ENCODE peak calls at places on chromosomes 1 and 21, in six cellular contexts. One of them, this sample, is unnamed.

GRCh38 chr1:111515291-111516007 is 12.0 kb upstream of the ADORA3 start:
- DNase-seq in H54: peak
- DNase-seq in NCI-H1105 treated with DMSO at 0.1 percent for 48 hours: peak
- DNase-seq in stimulated activated CD8-positive, alpha-beta memory T cell treated with anti-CD3 and anti-CD28 coated beads, Interleukin-15, amount 100 ng/mL, for 1 hour: no peak
- DNase-seq in NCI-H1092: no peak
- DNase-seq in activated CD4-positive, alpha-beta T cell treated with anti-CD3 and anti-CD28 coated beads, Interleukin-2, amount 50 U/mL, for 4 hours: no peak
- DNase-seq in this sample: peak

GRCh38 chr1:2121071-2121691 is 71.0 kb downstream of the PRKCZ start:
- DNase-seq in H54: no peak
- DNase-seq in NCI-H1105 treated with DMSO at 0.1 percent for 48 hours: no peak
- DNase-seq in stimulated activated CD8-positive, alpha-beta memory T cell treated with anti-CD3 and anti-CD28 coated beads, Interleukin-15, amount 100 ng/mL, for 1 hour: no peak
- DNase-seq in NCI-H1092: no peak
- DNase-seq in activated CD4-positive, alpha-beta T cell treated with anti-CD3 and anti-CD28 coated beads, Interleukin-2, amount 50 U/mL, for 4 hours: no peak
- DNase-seq in this sample: no peak

GRCh38 chr1:10204003-10204642 is 6.2 kb upstream of the KIF1B start:
- DNase-seq in H54: no peak
- DNase-seq in NCI-H1105 treated with DMSO at 0.1 percent for 48 hours: no peak
- DNase-seq in stimulated activated CD8-positive, alpha-beta memory T cell treated with anti-CD3 and anti-CD28 coated beads, Interleukin-15, amount 100 ng/mL, for 1 hour: no peak
- DNase-seq in NCI-H1092: no peak
- DNase-seq in activated CD4-positive, alpha-beta T cell treated with anti-CD3 and anti-CD28 coated beads, Interleukin-2, amount 50 U/mL, for 4 hours: no peak
- DNase-seq in this sample: no peak

GRCh38 chr1:221563476-221563921 is 178.4 kb downstream of the DUSP10 start:
- DNase-seq in H54: no peak
- DNase-seq in NCI-H1105 treated with DMSO at 0.1 percent for 48 hours: no peak
- DNase-seq in stimulated activated CD8-positive, alpha-beta memory T cell treated with anti-CD3 and anti-CD28 coated beads, Interleukin-15, amount 100 ng/mL, for 1 hour: no peak
- DNase-seq in NCI-H1092: no peak
- DNase-seq in activated CD4-positive, alpha-beta T cell treated with anti-CD3 and anti-CD28 coated beads, Interleukin-2, amount 50 U/mL, for 4 hours: no peak
- DNase-seq in this sample: no peak

GRCh38 chr1:11730429-11730861 is 5.5 kb upstream of the AGTRAP start:
- DNase-seq in H54: peak
- DNase-seq in NCI-H1105 treated with DMSO at 0.1 percent for 48 hours: no peak
- DNase-seq in stimulated activated CD8-positive, alpha-beta memory T cell treated with anti-CD3 and anti-CD28 coated beads, Interleukin-15, amount 100 ng/mL, for 1 hour: no peak
- DNase-seq in NCI-H1092: no peak
- DNase-seq in activated CD4-positive, alpha-beta T cell treated with anti-CD3 and anti-CD28 coated beads, Interleukin-2, amount 50 U/mL, for 4 hours: no peak
- DNase-seq in this sample: peak

GRCh38 chr1:154941332-154941995 is 4.9 kb upstream of the PMVK start:
- DNase-seq in H54: no peak
- DNase-seq in NCI-H1105 treated with DMSO at 0.1 percent for 48 hours: no peak
- DNase-seq in stimulated activated CD8-positive, alpha-beta memory T cell treated with anti-CD3 and anti-CD28 coated beads, Interleukin-15, amount 100 ng/mL, for 1 hour: no peak
- DNase-seq in NCI-H1092: no peak
- DNase-seq in activated CD4-positive, alpha-beta T cell treated with anti-CD3 and anti-CD28 coated beads, Interleukin-2, amount 50 U/mL, for 4 hours: no peak
- DNase-seq in this sample: no peak

GRCh38 chr1:30274937-30275621 is 448.3 kb downstream of the MATN1 start:
- DNase-seq in H54: no peak
- DNase-seq in NCI-H1105 treated with DMSO at 0.1 percent for 48 hours: no peak
- DNase-seq in stimulated activated CD8-positive, alpha-beta memory T cell treated with anti-CD3 and anti-CD28 coated beads, Interleukin-15, amount 100 ng/mL, for 1 hour: no peak
- DNase-seq in NCI-H1092: no peak
- DNase-seq in activated CD4-positive, alpha-beta T cell treated with anti-CD3 and anti-CD28 coated beads, Interleukin-2, amount 50 U/mL, for 4 hours: no peak
- DNase-seq in this sample: no peak

GRCh38 chr1:202586018-202586821 is 124.0 kb downstream of the SYT2 start:
- DNase-seq in H54: no peak
- DNase-seq in NCI-H1105 treated with DMSO at 0.1 percent for 48 hours: peak
- DNase-seq in stimulated activated CD8-positive, alpha-beta memory T cell treated with anti-CD3 and anti-CD28 coated beads, Interleukin-15, amount 100 ng/mL, for 1 hour: no peak
- DNase-seq in NCI-H1092: no peak
- DNase-seq in activated CD4-positive, alpha-beta T cell treated with anti-CD3 and anti-CD28 coated beads, Interleukin-2, amount 50 U/mL, for 4 hours: no peak
- DNase-seq in this sample: no peak

GRCh38 chr21:21807598-21807903 is 809.3 kb downstream of the NCAM2 start:
- DNase-seq in H54: no peak
- DNase-seq in NCI-H1105 treated with DMSO at 0.1 percent for 48 hours: peak
- DNase-seq in stimulated activated CD8-positive, alpha-beta memory T cell treated with anti-CD3 and anti-CD28 coated beads, Interleukin-15, amount 100 ng/mL, for 1 hour: no peak
- DNase-seq in NCI-H1092: no peak
- DNase-seq in activated CD4-positive, alpha-beta T cell treated with anti-CD3 and anti-CD28 coated beads, Interleukin-2, amount 50 U/mL, for 4 hours: no peak
- DNase-seq in this sample: no peak

GRCh38 chr1:1853593-1854257 is 37.2 kb downstream of the GNB1 start:
- DNase-seq in H54: no peak
- DNase-seq in NCI-H1105 treated with DMSO at 0.1 percent for 48 hours: no peak
- DNase-seq in stimulated activated CD8-positive, alpha-beta memory T cell treated with anti-CD3 and anti-CD28 coated beads, Interleukin-15, amount 100 ng/mL, for 1 hour: no peak
- DNase-seq in NCI-H1092: no peak
- DNase-seq in activated CD4-positive, alpha-beta T cell treated with anti-CD3 and anti-CD28 coated beads, Interleukin-2, amount 50 U/mL, for 4 hours: no peak
- DNase-seq in this sample: no peak

GRCh38 chr1:168945870-168946269 is 160.6 kb upstream of the ATP1B1 start:
- DNase-seq in H54: no peak
- DNase-seq in NCI-H1105 treated with DMSO at 0.1 percent for 48 hours: no peak
- DNase-seq in stimulated activated CD8-positive, alpha-beta memory T cell treated with anti-CD3 and anti-CD28 coated beads, Interleukin-15, amount 100 ng/mL, for 1 hour: no peak
- DNase-seq in NCI-H1092: no peak
- DNase-seq in activated CD4-positive, alpha-beta T cell treated with anti-CD3 and anti-CD28 coated beads, Interleukin-2, amount 50 U/mL, for 4 hours: no peak
- DNase-seq in this sample: peak

GRCh38 chr1:12383786-12384185 is 154.0 kb downstream of the VPS13D start:
- DNase-seq in H54: no peak
- DNase-seq in NCI-H1105 treated with DMSO at 0.1 percent for 48 hours: no peak
- DNase-seq in stimulated activated CD8-positive, alpha-beta memory T cell treated with anti-CD3 and anti-CD28 coated beads, Interleukin-15, amount 100 ng/mL, for 1 hour: no peak
- DNase-seq in NCI-H1092: no peak
- DNase-seq in activated CD4-positive, alpha-beta T cell treated with anti-CD3 and anti-CD28 coated beads, Interleukin-2, amount 50 U/mL, for 4 hours: no peak
- DNase-seq in this sample: no peak

GRCh38 chr1:2194319-2194897 is at the start of gene FAAP20:
- DNase-seq in H54: peak
- DNase-seq in NCI-H1105 treated with DMSO at 0.1 percent for 48 hours: peak
- DNase-seq in stimulated activated CD8-positive, alpha-beta memory T cell treated with anti-CD3 and anti-CD28 coated beads, Interleukin-15, amount 100 ng/mL, for 1 hour: no peak
- DNase-seq in NCI-H1092: peak
- DNase-seq in activated CD4-positive, alpha-beta T cell treated with anti-CD3 and anti-CD28 coated beads, Interleukin-2, amount 50 U/mL, for 4 hours: no peak
- DNase-seq in this sample: peak

GRCh38 chr1:174158767-174159252 is 510 bp upstream of the RABGAP1L start:
- DNase-seq in H54: no peak
- DNase-seq in NCI-H1105 treated with DMSO at 0.1 percent for 48 hours: no peak
- DNase-seq in stimulated activated CD8-positive, alpha-beta memory T cell treated with anti-CD3 and anti-CD28 coated beads, Interleukin-15, amount 100 ng/mL, for 1 hour: no peak
- DNase-seq in NCI-H1092: no peak
- DNase-seq in activated CD4-positive, alpha-beta T cell treated with anti-CD3 and anti-CD28 coated beads, Interleukin-2, amount 50 U/mL, for 4 hours: no peak
- DNase-seq in this sample: no peak

GRCh38 chr1:217770895-217771294 is 139.8 kb downstream of the SPATA17 start:
- DNase-seq in H54: no peak
- DNase-seq in NCI-H1105 treated with DMSO at 0.1 percent for 48 hours: no peak
- DNase-seq in stimulated activated CD8-positive, alpha-beta memory T cell treated with anti-CD3 and anti-CD28 coated beads, Interleukin-15, amount 100 ng/mL, for 1 hour: no peak
- DNase-seq in NCI-H1092: no peak
- DNase-seq in activated CD4-positive, alpha-beta T cell treated with anti-CD3 and anti-CD28 coated beads, Interleukin-2, amount 50 U/mL, for 4 hours: no peak
- DNase-seq in this sample: no peak

GRCh38 chr1:143691400-143691891 is 280.3 kb downstream of the FAM72C start:
- DNase-seq in H54: peak
- DNase-seq in NCI-H1105 treated with DMSO at 0.1 percent for 48 hours: no peak
- DNase-seq in stimulated activated CD8-positive, alpha-beta memory T cell treated with anti-CD3 and anti-CD28 coated beads, Interleukin-15, amount 100 ng/mL, for 1 hour: no peak
- DNase-seq in NCI-H1092: no peak
- DNase-seq in activated CD4-positive, alpha-beta T cell treated with anti-CD3 and anti-CD28 coated beads, Interleukin-2, amount 50 U/mL, for 4 hours: no peak
- DNase-seq in this sample: no peak

GRCh38 chr1:167934407-167935251 is 1.9 kb upstream of the DCAF6 start:
- DNase-seq in H54: no peak
- DNase-seq in NCI-H1105 treated with DMSO at 0.1 percent for 48 hours: peak
- DNase-seq in stimulated activated CD8-positive, alpha-beta memory T cell treated with anti-CD3 and anti-CD28 coated beads, Interleukin-15, amount 100 ng/mL, for 1 hour: no peak
- DNase-seq in NCI-H1092: no peak
- DNase-seq in activated CD4-positive, alpha-beta T cell treated with anti-CD3 and anti-CD28 coated beads, Interleukin-2, amount 50 U/mL, for 4 hours: no peak
- DNase-seq in this sample: no peak

GRCh38 chr1:19312782-19313635 is 883 bp downstream of the SLC66A1 start:
- DNase-seq in H54: no peak
- DNase-seq in NCI-H1105 treated with DMSO at 0.1 percent for 48 hours: peak
- DNase-seq in stimulated activated CD8-positive, alpha-beta memory T cell treated with anti-CD3 and anti-CD28 coated beads, Interleukin-15, amount 100 ng/mL, for 1 hour: no peak
- DNase-seq in NCI-H1092: peak
- DNase-seq in activated CD4-positive, alpha-beta T cell treated with anti-CD3 and anti-CD28 coated beads, Interleukin-2, amount 50 U/mL, for 4 hours: peak
- DNase-seq in this sample: no peak

GRCh38 chr1:109210058-109210457 is 3.7 kb upstream of the SARS1 start:
- DNase-seq in H54: no peak
- DNase-seq in NCI-H1105 treated with DMSO at 0.1 percent for 48 hours: no peak
- DNase-seq in stimulated activated CD8-positive, alpha-beta memory T cell treated with anti-CD3 and anti-CD28 coated beads, Interleukin-15, amount 100 ng/mL, for 1 hour: no peak
- DNase-seq in NCI-H1092: no peak
- DNase-seq in activated CD4-positive, alpha-beta T cell treated with anti-CD3 and anti-CD28 coated beads, Interleukin-2, amount 50 U/mL, for 4 hours: no peak
- DNase-seq in this sample: no peak

GRCh38 chr1:49622877-49623276 is 400.9 kb downstream of the AGBL4 start:
- DNase-seq in H54: no peak
- DNase-seq in NCI-H1105 treated with DMSO at 0.1 percent for 48 hours: no peak
- DNase-seq in stimulated activated CD8-positive, alpha-beta memory T cell treated with anti-CD3 and anti-CD28 coated beads, Interleukin-15, amount 100 ng/mL, for 1 hour: no peak
- DNase-seq in NCI-H1092: no peak
- DNase-seq in activated CD4-positive, alpha-beta T cell treated with anti-CD3 and anti-CD28 coated beads, Interleukin-2, amount 50 U/mL, for 4 hours: no peak
- DNase-seq in this sample: no peak

GRCh38 chr1:93750946-93751345 is 69.3 kb upstream of the BCAR3 start:
- DNase-seq in H54: no peak
- DNase-seq in NCI-H1105 treated with DMSO at 0.1 percent for 48 hours: no peak
- DNase-seq in stimulated activated CD8-positive, alpha-beta memory T cell treated with anti-CD3 and anti-CD28 coated beads, Interleukin-15, amount 100 ng/mL, for 1 hour: no peak
- DNase-seq in NCI-H1092: no peak
- DNase-seq in activated CD4-positive, alpha-beta T cell treated with anti-CD3 and anti-CD28 coated beads, Interleukin-2, amount 50 U/mL, for 4 hours: no peak
- DNase-seq in this sample: no peak

GRCh38 chr1:44571712-44572571 is 102.3 kb downstream of the TMEM53 start:
- DNase-seq in H54: no peak
- DNase-seq in NCI-H1105 treated with DMSO at 0.1 percent for 48 hours: peak
- DNase-seq in stimulated activated CD8-positive, alpha-beta memory T cell treated with anti-CD3 and anti-CD28 coated beads, Interleukin-15, amount 100 ng/mL, for 1 hour: no peak
- DNase-seq in NCI-H1092: no peak
- DNase-seq in activated CD4-positive, alpha-beta T cell treated with anti-CD3 and anti-CD28 coated beads, Interleukin-2, amount 50 U/mL, for 4 hours: no peak
- DNase-seq in this sample: no peak

GRCh38 chr1:211497489-211498045 is 5.6 kb upstream of the RD3 start:
- DNase-seq in H54: no peak
- DNase-seq in NCI-H1105 treated with DMSO at 0.1 percent for 48 hours: no peak
- DNase-seq in stimulated activated CD8-positive, alpha-beta memory T cell treated with anti-CD3 and anti-CD28 coated beads, Interleukin-15, amount 100 ng/mL, for 1 hour: no peak
- DNase-seq in NCI-H1092: no peak
- DNase-seq in activated CD4-positive, alpha-beta T cell treated with anti-CD3 and anti-CD28 coated beads, Interleukin-2, amount 50 U/mL, for 4 hours: no peak
- DNase-seq in this sample: no peak

GRCh38 chr1:151325646-151326429 is 1.4 kb downstream of the PI4KB start:
- DNase-seq in H54: no peak
- DNase-seq in NCI-H1105 treated with DMSO at 0.1 percent for 48 hours: no peak
- DNase-seq in stimulated activated CD8-positive, alpha-beta memory T cell treated with anti-CD3 and anti-CD28 coated beads, Interleukin-15, amount 100 ng/mL, for 1 hour: no peak
- DNase-seq in NCI-H1092: no peak
- DNase-seq in activated CD4-positive, alpha-beta T cell treated with anti-CD3 and anti-CD28 coated beads, Interleukin-2, amount 50 U/mL, for 4 hours: no peak
- DNase-seq in this sample: no peak

GRCh38 chr21:45356251-45356650 is 48.7 kb upstream of the COL18A1 start:
- DNase-seq in H54: no peak
- DNase-seq in NCI-H1105 treated with DMSO at 0.1 percent for 48 hours: no peak
- DNase-seq in stimulated activated CD8-positive, alpha-beta memory T cell treated with anti-CD3 and anti-CD28 coated beads, Interleukin-15, amount 100 ng/mL, for 1 hour: no peak
- DNase-seq in NCI-H1092: no peak
- DNase-seq in activated CD4-positive, alpha-beta T cell treated with anti-CD3 and anti-CD28 coated beads, Interleukin-2, amount 50 U/mL, for 4 hours: no peak
- DNase-seq in this sample: no peak